ENCODE peak calls at places on chromosomes 1 and 21, in five cellular contexts. One of them, this sample, is unnamed.
A peak's percentile ranks its signal among the peaks of the same experiment; 100 is the strongest.

GRCh38 chr21:38817371-38818335 is 11.9 kb downstream of the ETS2 start:
- DNase-seq in RPMI8226: no peak
- DNase-seq in epithelial cell of esophagus: peak; percentile 73
- DNase-seq in cardiac muscle cell: no peak
- DNase-seq in fibroblast of villous mesenchyme: peak; percentile 74
- DNase-seq in this sample: no peak

GRCh38 chr1:109193653-109194590 is 19.8 kb upstream of the SARS1 start:
- DNase-seq in RPMI8226: peak; percentile 50
- DNase-seq in epithelial cell of esophagus: peak; percentile 58
- DNase-seq in cardiac muscle cell: no peak
- DNase-seq in fibroblast of villous mesenchyme: peak; percentile 48
- DNase-seq in this sample: no peak

GRCh38 chr1:5428391-5428790 is 563.8 kb downstream of the NPHP4 start:
- DNase-seq in RPMI8226: no peak
- DNase-seq in epithelial cell of esophagus: no peak
- DNase-seq in cardiac muscle cell: no peak
- DNase-seq in fibroblast of villous mesenchyme: no peak
- DNase-seq in this sample: no peak

GRCh38 chr1:160135051-160135592 is 16.3 kb upstream of the ATP1A4 start:
- DNase-seq in RPMI8226: no peak
- DNase-seq in epithelial cell of esophagus: no peak
- DNase-seq in cardiac muscle cell: no peak
- DNase-seq in fibroblast of villous mesenchyme: no peak
- DNase-seq in this sample: no peak

GRCh38 chr1:1191734-1192133 is 14.7 kb downstream of the TNFRSF18 start:
- DNase-seq in RPMI8226: no peak
- DNase-seq in epithelial cell of esophagus: no peak
- DNase-seq in cardiac muscle cell: no peak
- DNase-seq in fibroblast of villous mesenchyme: no peak
- DNase-seq in this sample: no peak

GRCh38 chr1:63955746-63956145 is 181.9 kb downstream of the ROR1 start:
- DNase-seq in RPMI8226: no peak
- DNase-seq in epithelial cell of esophagus: peak; percentile 4
- DNase-seq in cardiac muscle cell: no peak
- DNase-seq in fibroblast of villous mesenchyme: no peak
- DNase-seq in this sample: no peak

GRCh38 chr1:234102591-234102990 is 198.1 kb downstream of the SLC35F3 start:
- DNase-seq in RPMI8226: no peak
- DNase-seq in epithelial cell of esophagus: no peak
- DNase-seq in cardiac muscle cell: no peak
- DNase-seq in fibroblast of villous mesenchyme: no peak
- DNase-seq in this sample: no peak

GRCh38 chr1:42008264-42008663 is 89.5 kb upstream of the HIVEP3 start:
- DNase-seq in RPMI8226: no peak
- DNase-seq in epithelial cell of esophagus: no peak
- DNase-seq in cardiac muscle cell: no peak
- DNase-seq in fibroblast of villous mesenchyme: no peak
- DNase-seq in this sample: no peak

GRCh38 chr1:172041689-172042088 is 200.4 kb downstream of the DNM3 start:
- DNase-seq in RPMI8226: no peak
- DNase-seq in epithelial cell of esophagus: peak; percentile 20
- DNase-seq in cardiac muscle cell: no peak
- DNase-seq in fibroblast of villous mesenchyme: peak; percentile 38
- DNase-seq in this sample: no peak

GRCh38 chr1:85560305-85560704 is 20.3 kb upstream of the CCN1 start:
- DNase-seq in RPMI8226: no peak
- DNase-seq in epithelial cell of esophagus: no peak
- DNase-seq in cardiac muscle cell: no peak
- DNase-seq in fibroblast of villous mesenchyme: no peak
- DNase-seq in this sample: no peak

GRCh38 chr1:117571496-117571895 is 34.4 kb upstream of the TENT5C start:
- DNase-seq in RPMI8226: no peak
- DNase-seq in epithelial cell of esophagus: no peak
- DNase-seq in cardiac muscle cell: no peak
- DNase-seq in fibroblast of villous mesenchyme: no peak
- DNase-seq in this sample: no peak

GRCh38 chr1:50562106-50562505 is 138.9 kb upstream of the DMRTA2 start:
- DNase-seq in RPMI8226: no peak
- DNase-seq in epithelial cell of esophagus: no peak
- DNase-seq in cardiac muscle cell: no peak
- DNase-seq in fibroblast of villous mesenchyme: no peak
- DNase-seq in this sample: no peak

GRCh38 chr21:39159342-39160063 is 23.7 kb downstream of the PSMG1 start:
- DNase-seq in RPMI8226: peak; percentile 42
- DNase-seq in epithelial cell of esophagus: no peak
- DNase-seq in cardiac muscle cell: no peak
- DNase-seq in fibroblast of villous mesenchyme: peak; percentile 96
- DNase-seq in this sample: no peak

GRCh38 chr1:3314561-3315271 is 139.7 kb upstream of the ARHGEF16 start:
- DNase-seq in RPMI8226: no peak
- DNase-seq in epithelial cell of esophagus: no peak
- DNase-seq in cardiac muscle cell: no peak
- DNase-seq in fibroblast of villous mesenchyme: peak; percentile 73
- DNase-seq in this sample: no peak

GRCh38 chr1:145868232-145868631 is 9.4 kb upstream of the PIAS3 start:
- DNase-seq in RPMI8226: no peak
- DNase-seq in epithelial cell of esophagus: no peak
- DNase-seq in cardiac muscle cell: no peak
- DNase-seq in fibroblast of villous mesenchyme: no peak
- DNase-seq in this sample: no peak

GRCh38 chr1:22888320-22889075 is 84.2 kb downstream of the LACTBL1 start:
- DNase-seq in RPMI8226: no peak
- DNase-seq in epithelial cell of esophagus: peak; percentile 27
- DNase-seq in cardiac muscle cell: no peak
- DNase-seq in fibroblast of villous mesenchyme: peak; percentile 61
- DNase-seq in this sample: no peak

GRCh38 chr1:162200096-162200847 is 130.8 kb downstream of the NOS1AP start:
- DNase-seq in RPMI8226: no peak
- DNase-seq in epithelial cell of esophagus: no peak
- DNase-seq in cardiac muscle cell: no peak
- DNase-seq in fibroblast of villous mesenchyme: peak; percentile 17
- DNase-seq in this sample: no peak

GRCh38 chr1:7993593-7994479 is 32.3 kb downstream of the ERRFI1 start:
- DNase-seq in RPMI8226: no peak
- DNase-seq in epithelial cell of esophagus: no peak
- DNase-seq in cardiac muscle cell: no peak
- DNase-seq in fibroblast of villous mesenchyme: peak; percentile 72
- DNase-seq in this sample: no peak

GRCh38 chr21:37675202-37675801 is 241.0 kb downstream of the KCNJ6 start:
- DNase-seq in RPMI8226: peak; percentile 74
- DNase-seq in epithelial cell of esophagus: peak; percentile 61
- DNase-seq in cardiac muscle cell: peak; percentile 82
- DNase-seq in fibroblast of villous mesenchyme: peak; percentile 50
- DNase-seq in this sample: peak; percentile 22

GRCh38 chr1:28185071-28185470 is 8.6 kb upstream of the PTAFR start:
- DNase-seq in RPMI8226: no peak
- DNase-seq in epithelial cell of esophagus: no peak
- DNase-seq in cardiac muscle cell: no peak
- DNase-seq in fibroblast of villous mesenchyme: no peak
- DNase-seq in this sample: no peak

GRCh38 chr1:228084325-228084724 is 1.8 kb downstream of the ARF1 start:
- DNase-seq in RPMI8226: no peak
- DNase-seq in epithelial cell of esophagus: peak; percentile 86
- DNase-seq in cardiac muscle cell: no peak
- DNase-seq in fibroblast of villous mesenchyme: peak; percentile 90
- DNase-seq in this sample: no peak

GRCh38 chr1:147669475-147670318 is 627 bp downstream of the ACP6 start:
- DNase-seq in RPMI8226: peak; percentile 97
- DNase-seq in epithelial cell of esophagus: peak; percentile 78
- DNase-seq in cardiac muscle cell: peak; percentile 60
- DNase-seq in fibroblast of villous mesenchyme: peak; percentile 51
- DNase-seq in this sample: peak; percentile 51

GRCh38 chr1:66503841-66504470 is 30.0 kb upstream of the SGIP1 start:
- DNase-seq in RPMI8226: peak; percentile 39
- DNase-seq in epithelial cell of esophagus: peak; percentile 74
- DNase-seq in cardiac muscle cell: peak; percentile 82
- DNase-seq in fibroblast of villous mesenchyme: peak; percentile 82
- DNase-seq in this sample: peak; percentile 10

GRCh38 chr1:239898067-239898730 is 193.5 kb upstream of the FMN2 start:
- DNase-seq in RPMI8226: peak; percentile 90
- DNase-seq in epithelial cell of esophagus: peak; percentile 78
- DNase-seq in cardiac muscle cell: peak; percentile 85
- DNase-seq in fibroblast of villous mesenchyme: peak; percentile 65
- DNase-seq in this sample: peak; percentile 38

GRCh38 chr1:168235548-168235885 is 9.7 kb downstream of the SFT2D2 start:
- DNase-seq in RPMI8226: no peak
- DNase-seq in epithelial cell of esophagus: no peak
- DNase-seq in cardiac muscle cell: no peak
- DNase-seq in fibroblast of villous mesenchyme: peak; percentile 54
- DNase-seq in this sample: no peak

GRCh38 chr1:98053471-98054366 is 132.9 kb upstream of the DPYD start:
- DNase-seq in RPMI8226: peak; percentile 63
- DNase-seq in epithelial cell of esophagus: peak; percentile 61
- DNase-seq in cardiac muscle cell: peak; percentile 76
- DNase-seq in fibroblast of villous mesenchyme: peak; percentile 57
- DNase-seq in this sample: peak; percentile 62

GRCh38 chr1:240230821-240231220 is 139.1 kb downstream of the FMN2 start:
- DNase-seq in RPMI8226: no peak
- DNase-seq in epithelial cell of esophagus: no peak
- DNase-seq in cardiac muscle cell: no peak
- DNase-seq in fibroblast of villous mesenchyme: no peak
- DNase-seq in this sample: no peak

GRCh38 chr1:185559684-185560310 is 174.4 kb upstream of the HMCN1 start:
- DNase-seq in RPMI8226: peak; percentile 29
- DNase-seq in epithelial cell of esophagus: peak; percentile 78
- DNase-seq in cardiac muscle cell: peak; percentile 39
- DNase-seq in fibroblast of villous mesenchyme: peak; percentile 27
- DNase-seq in this sample: peak; percentile 10

GRCh38 chr1:234214129-234214910 is 158.9 kb upstream of the COA6 start:
- DNase-seq in RPMI8226: peak; percentile 12
- DNase-seq in epithelial cell of esophagus: peak; percentile 54
- DNase-seq in cardiac muscle cell: peak; percentile 62
- DNase-seq in fibroblast of villous mesenchyme: no peak
- DNase-seq in this sample: peak; percentile 35

GRCh38 chr1:3717715-3718601 is 34.3 kb upstream of the CCDC27 start:
- DNase-seq in RPMI8226: peak; percentile 54
- DNase-seq in epithelial cell of esophagus: peak; percentile 43
- DNase-seq in cardiac muscle cell: peak; percentile 84
- DNase-seq in fibroblast of villous mesenchyme: no peak
- DNase-seq in this sample: no peak

GRCh38 chr1:20410555-20410954 is 75.5 kb downstream of the CAMK2N1 start:
- DNase-seq in RPMI8226: no peak
- DNase-seq in epithelial cell of esophagus: no peak
- DNase-seq in cardiac muscle cell: no peak
- DNase-seq in fibroblast of villous mesenchyme: no peak
- DNase-seq in this sample: no peak

GRCh38 chr1:8736927-8737326 is 80.5 kb downstream of the RERE start:
- DNase-seq in RPMI8226: no peak
- DNase-seq in epithelial cell of esophagus: no peak
- DNase-seq in cardiac muscle cell: no peak
- DNase-seq in fibroblast of villous mesenchyme: no peak
- DNase-seq in this sample: no peak

GRCh38 chr1:187454010-187454409 is 625.3 kb downstream of the PLA2G4A start:
- DNase-seq in RPMI8226: no peak
- DNase-seq in epithelial cell of esophagus: no peak
- DNase-seq in cardiac muscle cell: no peak
- DNase-seq in fibroblast of villous mesenchyme: no peak
- DNase-seq in this sample: no peak

GRCh38 chr1:213720032-213720431 is 267.7 kb upstream of the PROX1 start:
- DNase-seq in RPMI8226: no peak
- DNase-seq in epithelial cell of esophagus: no peak
- DNase-seq in cardiac muscle cell: peak; percentile 7
- DNase-seq in fibroblast of villous mesenchyme: no peak
- DNase-seq in this sample: no peak

This sample was measured in hippocampal formation.